ENCODE peak calls at places on chromosomes 1 and 21, in eight cellular contexts. One of them, this sample, is unnamed.

GRCh38 chr1:98674075-98674781 is 12.7 kb downstream of the SNX7 start:
- DNase-seq in vagina: no peak
- DNase-seq in adrenal gland: no peak
- DNase-seq in sigmoid colon: no peak
- DNase-seq in prostate gland: no peak
- DNase-seq in transverse colon: no peak
- DNase-seq in upper lobe of left lung: no peak
- DNase-seq in esophagus muscularis mucosa: no peak
- DNase-seq in this sample: no peak

GRCh38 chr1:201190624-201191051 is at the start of gene IGFN1:
- DNase-seq in esophagus muscularis mucosa: no peak
- DNase-seq in sigmoid colon: no peak
- DNase-seq in adrenal gland: no peak
- DNase-seq in vagina: no peak
- DNase-seq in prostate gland: no peak
- DNase-seq in upper lobe of left lung: no peak
- DNase-seq in transverse colon: no peak
- DNase-seq in this sample: no peak

GRCh38 chr1:19735419-19736127 is 64.1 kb downstream of the TMCO4 start:
- DNase-seq in adrenal gland: peak
- DNase-seq in transverse colon: peak
- DNase-seq in upper lobe of left lung: no peak
- DNase-seq in vagina: no peak
- DNase-seq in sigmoid colon: peak
- DNase-seq in esophagus muscularis mucosa: peak
- DNase-seq in prostate gland: no peak
- DNase-seq in this sample: peak

GRCh38 chr1:28329395-28330153 is 734 bp downstream of the MED18 start:
- DNase-seq in esophagus muscularis mucosa: no peak
- DNase-seq in prostate gland: no peak
- DNase-seq in sigmoid colon: peak
- DNase-seq in transverse colon: peak
- DNase-seq in upper lobe of left lung: peak
- DNase-seq in vagina: no peak
- DNase-seq in adrenal gland: peak
- DNase-seq in this sample: no peak

GRCh38 chr1:116574581-116575291 is 3.9 kb upstream of the CD58 start:
- DNase-seq in sigmoid colon: peak
- DNase-seq in transverse colon: peak
- DNase-seq in upper lobe of left lung: peak
- DNase-seq in adrenal gland: peak
- DNase-seq in prostate gland: peak
- DNase-seq in esophagus muscularis mucosa: peak
- DNase-seq in vagina: no peak
- DNase-seq in this sample: peak

GRCh38 chr1:217907504-217907903 is 276.4 kb downstream of the SPATA17 start:
- DNase-seq in prostate gland: no peak
- DNase-seq in esophagus muscularis mucosa: no peak
- DNase-seq in vagina: no peak
- DNase-seq in adrenal gland: no peak
- DNase-seq in sigmoid colon: no peak
- DNase-seq in upper lobe of left lung: no peak
- DNase-seq in transverse colon: no peak
- DNase-seq in this sample: no peak

GRCh38 chr1:2446394-2446793 is 29.7 kb upstream of the PLCH2 start:
- DNase-seq in upper lobe of left lung: no peak
- DNase-seq in adrenal gland: no peak
- DNase-seq in esophagus muscularis mucosa: no peak
- DNase-seq in prostate gland: no peak
- DNase-seq in transverse colon: no peak
- DNase-seq in sigmoid colon: no peak
- DNase-seq in vagina: no peak
- DNase-seq in this sample: no peak

GRCh38 chr1:188096521-188096920 is 1267.8 kb downstream of the PLA2G4A start:
- DNase-seq in transverse colon: no peak
- DNase-seq in upper lobe of left lung: no peak
- DNase-seq in prostate gland: no peak
- DNase-seq in esophagus muscularis mucosa: no peak
- DNase-seq in vagina: no peak
- DNase-seq in sigmoid colon: no peak
- DNase-seq in adrenal gland: no peak
- DNase-seq in this sample: no peak

GRCh38 chr1:2529776-2530500 is at the start of gene HES5:
- DNase-seq in upper lobe of left lung: no peak
- DNase-seq in vagina: no peak
- DNase-seq in sigmoid colon: no peak
- DNase-seq in adrenal gland: no peak
- DNase-seq in prostate gland: no peak
- DNase-seq in transverse colon: peak
- DNase-seq in esophagus muscularis mucosa: no peak
- DNase-seq in this sample: no peak

GRCh38 chr21:31920275-31920674 is 47.5 kb downstream of the HUNK start:
- DNase-seq in prostate gland: no peak
- DNase-seq in adrenal gland: no peak
- DNase-seq in vagina: no peak
- DNase-seq in sigmoid colon: no peak
- DNase-seq in esophagus muscularis mucosa: no peak
- DNase-seq in transverse colon: no peak
- DNase-seq in upper lobe of left lung: no peak
- DNase-seq in this sample: no peak

GRCh38 chr1:79043506-79043905 is 37.0 kb upstream of the ADGRL4 start:
- DNase-seq in adrenal gland: no peak
- DNase-seq in transverse colon: no peak
- DNase-seq in vagina: no peak
- DNase-seq in upper lobe of left lung: no peak
- DNase-seq in esophagus muscularis mucosa: no peak
- DNase-seq in sigmoid colon: no peak
- DNase-seq in prostate gland: no peak
- DNase-seq in this sample: no peak

GRCh38 chr21:38075833-38076567 is 159.7 kb upstream of the KCNJ6 start:
- DNase-seq in esophagus muscularis mucosa: no peak
- DNase-seq in upper lobe of left lung: no peak
- DNase-seq in sigmoid colon: no peak
- DNase-seq in transverse colon: no peak
- DNase-seq in prostate gland: no peak
- DNase-seq in vagina: no peak
- DNase-seq in adrenal gland: no peak
- DNase-seq in this sample: no peak

GRCh38 chr21:16842716-16843115 is 670.1 kb upstream of the CXADR start:
- DNase-seq in sigmoid colon: no peak
- DNase-seq in esophagus muscularis mucosa: no peak
- DNase-seq in adrenal gland: no peak
- DNase-seq in vagina: no peak
- DNase-seq in upper lobe of left lung: no peak
- DNase-seq in transverse colon: no peak
- DNase-seq in prostate gland: no peak
- DNase-seq in this sample: no peak

GRCh38 chr1:94905207-94905606 is 21.7 kb downstream of the CNN3 start:
- DNase-seq in prostate gland: no peak
- DNase-seq in sigmoid colon: no peak
- DNase-seq in adrenal gland: no peak
- DNase-seq in upper lobe of left lung: peak
- DNase-seq in vagina: no peak
- DNase-seq in esophagus muscularis mucosa: no peak
- DNase-seq in transverse colon: no peak
- DNase-seq in this sample: no peak

GRCh38 chr1:53294557-53294956 is 33.3 kb downstream of the LRP8 start:
- DNase-seq in prostate gland: no peak
- DNase-seq in transverse colon: no peak
- DNase-seq in esophagus muscularis mucosa: no peak
- DNase-seq in sigmoid colon: no peak
- DNase-seq in vagina: no peak
- DNase-seq in adrenal gland: no peak
- DNase-seq in upper lobe of left lung: no peak
- DNase-seq in this sample: no peak

GRCh38 chr21:23951251-23951650 is 1656.0 kb downstream of the MRPL39 start:
- DNase-seq in prostate gland: no peak
- DNase-seq in adrenal gland: no peak
- DNase-seq in vagina: no peak
- DNase-seq in upper lobe of left lung: no peak
- DNase-seq in transverse colon: no peak
- DNase-seq in esophagus muscularis mucosa: no peak
- DNase-seq in sigmoid colon: no peak
- DNase-seq in this sample: no peak

GRCh38 chr1:34057751-34058150 is 107.3 kb downstream of the CSMD2 start:
- DNase-seq in sigmoid colon: no peak
- DNase-seq in upper lobe of left lung: no peak
- DNase-seq in esophagus muscularis mucosa: no peak
- DNase-seq in transverse colon: no peak
- DNase-seq in adrenal gland: no peak
- DNase-seq in vagina: no peak
- DNase-seq in prostate gland: no peak
- DNase-seq in this sample: no peak

DNA sequence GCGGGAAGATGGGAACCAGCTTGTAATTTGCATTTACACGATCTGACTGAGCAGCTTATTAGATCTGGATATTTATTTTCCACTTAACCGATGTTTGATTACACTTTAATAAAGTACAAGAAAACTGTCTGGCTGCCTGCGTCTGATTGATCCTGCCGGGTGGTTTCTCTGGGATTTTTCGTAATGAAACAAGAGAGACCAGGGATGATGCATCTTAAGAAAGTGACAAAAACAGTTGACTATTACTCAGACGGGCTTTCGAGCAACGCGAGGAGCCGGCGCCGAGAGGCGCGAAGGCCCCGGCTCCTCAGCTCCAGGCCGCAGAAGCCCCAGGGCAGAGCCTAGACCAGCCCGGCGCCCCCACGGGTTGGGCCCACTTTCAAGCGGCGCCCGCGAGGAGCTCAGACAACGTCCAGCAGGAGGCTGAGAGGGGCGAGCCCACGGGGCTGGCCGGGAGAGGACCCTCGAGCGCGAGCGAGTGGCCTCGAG is 118.1 kb upstream of the BARHL2 start:
- DNase-seq in esophagus muscularis mucosa: no peak
- DNase-seq in vagina: no peak
- DNase-seq in sigmoid colon: no peak
- DNase-seq in prostate gland: no peak
- DNase-seq in transverse colon: no peak
- DNase-seq in upper lobe of left lung: no peak
- DNase-seq in adrenal gland: no peak
- DNase-seq in this sample: no peak
- TF ChIP-seq POLR2A in esophagus muscularis mucosa: no peak
- TF ChIP-seq POLR2A in vagina: no peak
- TF ChIP-seq POLR2A in sigmoid colon: no peak
- TF ChIP-seq POLR2A in prostate gland: no peak
- TF ChIP-seq POLR2A in transverse colon: no peak
- TF ChIP-seq POLR2A in upper lobe of left lung: no peak
- TF ChIP-seq POLR2A in adrenal gland: no peak
- TF ChIP-seq POLR2A in this sample: no peak

GRCh38 chr1:178048426-178048825 is 45.5 kb upstream of the RASAL2 start:
- DNase-seq in adrenal gland: no peak
- DNase-seq in transverse colon: no peak
- DNase-seq in esophagus muscularis mucosa: no peak
- DNase-seq in sigmoid colon: no peak
- DNase-seq in prostate gland: no peak
- DNase-seq in upper lobe of left lung: no peak
- DNase-seq in vagina: no peak
- DNase-seq in this sample: no peak

GRCh38 chr1:178047403-178048093 is 46.4 kb upstream of the RASAL2 start:
- DNase-seq in sigmoid colon: no peak
- DNase-seq in upper lobe of left lung: no peak
- DNase-seq in prostate gland: no peak
- DNase-seq in adrenal gland: no peak
- DNase-seq in transverse colon: no peak
- DNase-seq in esophagus muscularis mucosa: no peak
- DNase-seq in vagina: no peak
- DNase-seq in this sample: no peak

GRCh38 chr1:178051071-178051470 is 42.8 kb upstream of the RASAL2 start:
- DNase-seq in transverse colon: no peak
- DNase-seq in sigmoid colon: no peak
- DNase-seq in prostate gland: no peak
- DNase-seq in esophagus muscularis mucosa: no peak
- DNase-seq in vagina: no peak
- DNase-seq in upper lobe of left lung: no peak
- DNase-seq in adrenal gland: no peak
- DNase-seq in this sample: no peak

GRCh38 chr1:178048883-178049282 is 45.0 kb upstream of the RASAL2 start:
- DNase-seq in esophagus muscularis mucosa: no peak
- DNase-seq in sigmoid colon: no peak
- DNase-seq in vagina: no peak
- DNase-seq in prostate gland: no peak
- DNase-seq in adrenal gland: no peak
- DNase-seq in transverse colon: no peak
- DNase-seq in upper lobe of left lung: no peak
- DNase-seq in this sample: no peak

GRCh38 chr1:178050084-178050483 is 43.8 kb upstream of the RASAL2 start:
- DNase-seq in transverse colon: no peak
- DNase-seq in vagina: no peak
- DNase-seq in esophagus muscularis mucosa: no peak
- DNase-seq in sigmoid colon: no peak
- DNase-seq in upper lobe of left lung: no peak
- DNase-seq in adrenal gland: no peak
- DNase-seq in prostate gland: no peak
- DNase-seq in this sample: no peak
- TF ChIP-seq POLR2A in transverse colon: no peak
- TF ChIP-seq POLR2A in vagina: no peak
- TF ChIP-seq POLR2A in esophagus muscularis mucosa: no peak
- TF ChIP-seq POLR2A in sigmoid colon: no peak
- TF ChIP-seq POLR2A in upper lobe of left lung: no peak
- TF ChIP-seq POLR2A in adrenal gland: no peak
- TF ChIP-seq POLR2A in prostate gland: no peak
- TF ChIP-seq POLR2A in this sample: no peak

DNA sequence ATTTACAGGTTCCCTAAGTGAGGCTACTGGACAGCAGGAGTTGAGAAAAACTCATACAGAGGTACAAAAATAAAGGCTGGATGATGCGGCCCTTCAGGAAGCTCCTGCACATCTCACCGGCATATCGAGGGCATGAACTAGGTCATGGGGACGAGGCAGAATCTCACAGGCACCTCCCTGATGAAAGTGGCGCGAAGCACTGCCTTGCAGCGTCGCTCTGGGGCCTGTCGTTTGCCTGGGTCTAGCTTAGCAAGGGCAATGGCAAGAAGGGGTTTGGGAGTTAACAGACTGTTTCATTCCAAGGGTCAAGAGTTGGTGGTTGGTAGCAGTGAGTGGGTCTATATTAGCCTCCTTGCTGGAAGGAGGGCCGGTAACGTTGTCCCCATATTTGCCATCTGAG is 103.5 kb upstream of the IRF2BP2 start:
- DNase-seq in adrenal gland: no peak
- DNase-seq in vagina: no peak
- DNase-seq in prostate gland: no peak
- DNase-seq in transverse colon: no peak
- DNase-seq in esophagus muscularis mucosa: no peak
- DNase-seq in sigmoid colon: peak
- DNase-seq in upper lobe of left lung: no peak
- DNase-seq in this sample: no peak
- TF ChIP-seq POLR2A in adrenal gland: no peak
- TF ChIP-seq POLR2A in vagina: no peak
- TF ChIP-seq POLR2A in prostate gland: no peak
- TF ChIP-seq POLR2A in transverse colon: no peak
- TF ChIP-seq POLR2A in esophagus muscularis mucosa: no peak
- TF ChIP-seq POLR2A in sigmoid colon: no peak
- TF ChIP-seq POLR2A in upper lobe of left lung: no peak
- TF ChIP-seq POLR2A in this sample: no peak

DNA sequence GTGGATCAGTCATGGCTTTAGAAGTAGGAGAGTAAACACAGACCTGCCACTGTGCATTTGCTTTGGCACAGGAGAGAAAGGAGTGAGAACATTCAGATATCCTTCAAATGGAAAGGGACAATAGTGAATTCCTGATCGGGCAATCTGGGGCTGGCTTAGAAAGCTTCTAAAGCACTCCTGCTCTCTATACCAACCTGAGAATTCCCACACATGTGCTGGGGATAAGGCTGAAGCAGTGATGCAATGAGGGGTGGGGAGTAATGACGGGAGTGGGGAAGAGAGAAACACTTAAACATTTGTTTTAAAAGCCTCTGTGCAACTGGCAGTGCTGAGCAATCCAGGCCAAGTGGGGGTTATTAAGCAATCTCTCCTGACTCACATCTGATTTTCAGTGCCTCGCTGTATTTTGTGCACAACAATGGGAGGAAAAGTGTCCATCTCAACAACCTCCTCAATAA is 108.8 kb downstream of the KIAA0319L start:
- DNase-seq in adrenal gland: peak
- DNase-seq in prostate gland: peak
- DNase-seq in esophagus muscularis mucosa: no peak
- DNase-seq in sigmoid colon: peak
- DNase-seq in upper lobe of left lung: peak
- DNase-seq in vagina: no peak
- DNase-seq in transverse colon: no peak
- DNase-seq in this sample: no peak
- TF ChIP-seq POLR2A in adrenal gland: no peak
- TF ChIP-seq POLR2A in prostate gland: no peak
- TF ChIP-seq POLR2A in esophagus muscularis mucosa: no peak
- TF ChIP-seq POLR2A in sigmoid colon: no peak
- TF ChIP-seq POLR2A in upper lobe of left lung: no peak
- TF ChIP-seq POLR2A in vagina: no peak
- TF ChIP-seq POLR2A in transverse colon: no peak
- TF ChIP-seq POLR2A in this sample: no peak

This sample was measured in lower leg skin.